ENCODE peak calls at places on chromosomes 5 and 9, in six cellular contexts. W, E, M, B, Y and A are unnamed samples.

GRCh38 chr9:13139641-13140171 is 139.8 kb downstream of the MPDZ start:
- DNase-seq in W (peak), E (no peak), M (no peak), B (peak), Y (no peak), A (peak)

GRCh38 chr5:134136221-134136631 is 21.7 kb downstream of the TCF7 start:
- DNase-seq in W (peak), E (no peak), M (no peak), B (no peak), Y (no peak), A (no peak)

GRCh38 chr5:169442354-169443248 is 141.0 kb upstream of the SPDL1 start:
- DNase-seq in W (no peak), E (no peak), M (no peak), B (no peak), Y (no peak), A (no peak)

GRCh38 chr5:107218457-107219193 is 452.1 kb downstream of the EFNA5 start:
- DNase-seq in W (no peak), E (no peak), M (no peak), B (peak), Y (no peak), A (no peak)

GRCh38 chr5:149549461-149550266 is 1.6 kb downstream of the CSNK1A1 start:
- DNase-seq in W (no peak), E (no peak), M (no peak), B (peak), Y (no peak), A (peak)

GRCh38 chr5:151264113-151264512 is 11.1 kb downstream of the GM2A start:
- DNase-seq in W (no peak), E (no peak), M (no peak), B (peak), Y (no peak), A (no peak)

GRCh38 chr5:6492934-6493333 is 44.3 kb downstream of the UBE2QL1 start:
- DNase-seq in W (no peak), E (no peak), M (no peak), B (peak), Y (no peak), A (no peak)

GRCh38 chr5:2006971-2007291 is 124.2 kb upstream of the IRX4 start:
- DNase-seq in W (no peak), E (no peak), M (no peak), B (no peak), Y (no peak), A (no peak)

GRCh38 chr5:89012361-89012760 is 129.4 kb upstream of the MEF2C start:
- DNase-seq in W (no peak), E (no peak), M (no peak), B (no peak), Y (no peak), A (no peak)

GRCh38 chr5:43702815-43703214 is 99.8 kb downstream of the NNT start:
- DNase-seq in W (no peak), E (no peak), M (no peak), B (peak), Y (no peak), A (no peak)

GRCh38 chr5:11182441-11183080 is 421.5 kb upstream of the DAP start:
- DNase-seq in W (no peak), E (no peak), M (no peak), B (peak), Y (no peak), A (peak)

GRCh38 chr5:111932628-111933027 is 175.6 kb upstream of the NREP start:
- DNase-seq in W (no peak), E (no peak), M (no peak), B (peak), Y (no peak), A (no peak)

GRCh38 chr9:108150736-108151135 is 661.2 kb upstream of the KLF4 start:
- DNase-seq in W (no peak), E (no peak), M (no peak), B (peak), Y (no peak), A (no peak)

GRCh38 chr5:143024227-143024920 is 254.2 kb downstream of the ARHGAP26 start:
- DNase-seq in W (no peak), E (no peak), M (no peak), B (no peak), Y (no peak), A (no peak)

GRCh38 chr5:118984602-118985001 is 3.7 kb downstream of the DTWD2 start:
- DNase-seq in W (no peak), E (no peak), M (no peak), B (peak), Y (no peak), A (no peak)

GRCh38 chr9:134482226-134482625 is 156.0 kb downstream of the RXRA start:
- DNase-seq in W (no peak), E (no peak), M (no peak), B (no peak), Y (no peak), A (no peak)

GRCh38 chr9:137312852-137313325 is 10.8 kb upstream of the NRARP start:
- DNase-seq in W (no peak), E (no peak), M (no peak), B (no peak), Y (no peak), A (no peak)

GRCh38 chr5:120463991-120464626 is at the start of gene PRR16:
- DNase-seq in W (peak), E (no peak), M (no peak), B (peak), Y (no peak), A (peak)

GRCh38 chr5:79974896-79975295 is 16.2 kb downstream of the MTX3 start:
- DNase-seq in W (no peak), E (no peak), M (no peak), B (peak), Y (no peak), A (no peak)

GRCh38 chr9:121857941-121858340 is 206.5 kb downstream of the DAB2IP start:
- DNase-seq in W (no peak), E (no peak), M (no peak), B (no peak), Y (no peak), A (peak)

GRCh38 chr9:92154016-92154415 is 38.8 kb upstream of the SPTLC1 start:
- DNase-seq in W (no peak), E (no peak), M (no peak), B (no peak), Y (no peak), A (no peak)

GRCh38 chr9:137175345-137175961 is 3.6 kb upstream of the TMEM210 start:
- DNase-seq in W (no peak), E (no peak), M (no peak), B (no peak), Y (no peak), A (no peak)

GRCh38 chr9:1510712-1511111 is 460.6 kb downstream of the DMRT2 start:
- DNase-seq in W (no peak), E (no peak), M (no peak), B (no peak), Y (no peak), A (no peak)

GRCh38 chr5:130555429-130555828 is 609.6 kb downstream of the HINT1 start:
- DNase-seq in W (no peak), E (no peak), M (no peak), B (no peak), Y (no peak), A (no peak)

GRCh38 chr9:93621922-93622321 is 45.5 kb downstream of the PHF2 start:
- DNase-seq in W (no peak), E (no peak), M (no peak), B (no peak), Y (no peak), A (no peak)